ENCODE peak calls at places on chromosome 11, in four cellular contexts. M is kidney, J is choroid plexus epithelial cell, A is psoas muscle. E is an unnamed sample.
A peak's percentile ranks its signal among the peaks of the same experiment; 100 is the strongest.

GRCh38 chr11:122375687-122376399 is 259.8 kb upstream of the BLID start:
- DNase-seq in M (no peak), J (no peak), A (no peak), E (no peak)

GRCh38 chr11:13261600-13262061 is 16.0 kb upstream of the BMAL1 start:
- DNase-seq in M (no peak), J (peak; percentile 81), A (no peak), E (no peak)

GRCh38 chr11:705646-706438 is at the start of gene EPS8L2:
- DNase-seq in M (peak; percentile 90), J (no peak), A (peak; percentile 34), E (peak; percentile 50)

GRCh38 chr11:68373189-68373809 is 60.9 kb downstream of the LRP5 start:
- DNase-seq in M (peak; percentile 83), J (no peak), A (no peak), E (no peak)

GRCh38 chr11:64146036-64146943 is 19.6 kb downstream of the MACROD1 start:
- DNase-seq in M (no peak), J (peak; percentile 53), A (peak; percentile 45), E (peak; percentile 72)

GRCh38 chr11:26777276-26777939 is 55.5 kb upstream of the SLC5A12 start:
- DNase-seq in M (no peak), J (peak; percentile 23), A (no peak), E (no peak)

GRCh38 chr11:124535552-124536232 is 7.8 kb downstream of the OR8B12 start:
- DNase-seq in M (no peak), J (peak; percentile 73), A (peak; percentile 16), E (no peak)

GRCh38 chr11:103749158-103749557 is 287.3 kb upstream of the DDI1 start:
- DNase-seq in M (no peak), J (no peak), A (no peak), E (no peak)

GRCh38 chr11:2899080-2899783 is 13.7 kb upstream of the CDKN1C start:
- DNase-seq in M (no peak), J (no peak), A (no peak), E (no peak)

GRCh38 chr11:84437129-84438123 is 1151.3 kb upstream of the CCDC90B start:
- DNase-seq in M (peak; percentile 73), J (no peak), A (no peak), E (peak; percentile 66)

GRCh38 chr11:103862827-103863213 is 173.6 kb upstream of the DDI1 start:
- DNase-seq in M (no peak), J (no peak), A (no peak), E (peak; percentile 13)

GRCh38 chr11:120840661-120841060 is 183.2 kb upstream of the TBCEL start:
- DNase-seq in M (no peak), J (no peak), A (no peak), E (no peak)

GRCh38 chr11:2382927-2383822 is 6.1 kb downstream of the CD81 start:
- DNase-seq in M (peak; percentile 91), J (peak; percentile 46), A (peak; percentile 81), E (no peak)

GRCh38 chr11:116062526-116063171 is 558.4 kb upstream of the CADM1 start:
- DNase-seq in M (no peak), J (no peak), A (no peak), E (no peak)

GRCh38 chr11:119055901-119056300 is 1.1 kb downstream of the HYOU1 start:
- DNase-seq in M (no peak), J (peak; percentile 50), A (no peak), E (peak; percentile 32)

GRCh38 chr11:88404363-88404762 is 66.8 kb upstream of the CTSC start:
- DNase-seq in M (no peak), J (no peak), A (no peak), E (no peak)

GRCh38 chr11:44398266-44399045 is 88.5 kb upstream of the ALX4 start:
- DNase-seq in M (no peak), J (no peak), A (no peak), E (no peak)

GRCh38 chr11:100923555-100923954 is 206.1 kb downstream of the PGR start:
- DNase-seq in M (no peak), J (peak; percentile 53), A (no peak), E (no peak)

GRCh38 chr11:128752379-128752778 is 58.5 kb downstream of the FLI1 start:
- DNase-seq in M (no peak), J (no peak), A (no peak), E (no peak)

GRCh38 chr11:79209540-79210266 is 231.1 kb downstream of the TENM4 start:
- DNase-seq in M (no peak), J (peak; percentile 7), A (no peak), E (no peak)

GRCh38 chr11:76656087-76656531 is 14.4 kb downstream of the LRRC32 start:
- DNase-seq in M (peak; percentile 68), J (no peak), A (no peak), E (no peak)

GRCh38 chr11:114158886-114159285 is 99.4 kb downstream of the ZBTB16 start:
- DNase-seq in M (peak; percentile 75), J (no peak), A (peak; percentile 65), E (no peak)

GRCh38 chr11:125370561-125371389 is 125.3 kb downstream of the FEZ1 start:
- DNase-seq in M (no peak), J (no peak), A (no peak), E (peak; percentile 76)

GRCh38 chr11:34185926-34186841 is 80.8 kb downstream of the NAT10 start:
- DNase-seq in M (peak; percentile 53), J (no peak), A (no peak), E (peak; percentile 75)

GRCh38 chr11:2825261-2825885 is 60.2 kb downstream of the CDKN1C start:
- DNase-seq in M (peak; percentile 94), J (peak; percentile 79), A (peak; percentile 90), E (no peak)

GRCh38 chr11:104830080-104830479 is 68.2 kb downstream of the CASP12 start:
- DNase-seq in M (no peak), J (peak; percentile 68), A (no peak), E (no peak)

GRCh38 chr11:773425-773824 is 3.9 kb downstream of the GATD1 start:
- DNase-seq in M (no peak), J (no peak), A (no peak), E (peak; percentile 1)

GRCh38 chr11:69588270-69588669 is 52.7 kb upstream of the CCND1 start:
- DNase-seq in M (no peak), J (peak; percentile 73), A (no peak), E (no peak)

GRCh38 chr11:17719940-17720795 is 797 bp downstream of the MYOD1 start:
- DNase-seq in M (no peak), J (peak; percentile 13), A (no peak), E (peak; percentile 89)

GRCh38 chr11:111535281-111535680 is 5.2 kb upstream of the LAYN start:
- DNase-seq in M (no peak), J (no peak), A (no peak), E (no peak)

GRCh38 chr11:111538407-111539114 is 2.0 kb upstream of the LAYN start:
- DNase-seq in M (no peak), J (peak; percentile 53), A (no peak), E (no peak)

GRCh38 chr11:111540114-111540920 is at the start of gene LAYN:
- DNase-seq in M (peak; percentile 88), J (no peak), A (peak; percentile 56), E (peak; percentile 72)

GRCh38 chr11:111539426-111540113 is 950 bp upstream of the LAYN start:
- DNase-seq in M (no peak), J (no peak), A (no peak), E (no peak)

GRCh38 chr11:111537336-111537860 is 3.1 kb upstream of the LAYN start:
- DNase-seq in M (no peak), J (no peak), A (no peak), E (no peak)
- TF ChIP-seq CTCF in M (no peak), J (no peak), A (no peak), E (no peak)

GRCh38 chr11:31050061-31050790 is 319.3 kb downstream of the DCDC1 start:
- DNase-seq in M (no peak), J (no peak), A (no peak), E (no peak)
- TF ChIP-seq CTCF in M (no peak), J (no peak), A (no peak), E (no peak)

DNA sequence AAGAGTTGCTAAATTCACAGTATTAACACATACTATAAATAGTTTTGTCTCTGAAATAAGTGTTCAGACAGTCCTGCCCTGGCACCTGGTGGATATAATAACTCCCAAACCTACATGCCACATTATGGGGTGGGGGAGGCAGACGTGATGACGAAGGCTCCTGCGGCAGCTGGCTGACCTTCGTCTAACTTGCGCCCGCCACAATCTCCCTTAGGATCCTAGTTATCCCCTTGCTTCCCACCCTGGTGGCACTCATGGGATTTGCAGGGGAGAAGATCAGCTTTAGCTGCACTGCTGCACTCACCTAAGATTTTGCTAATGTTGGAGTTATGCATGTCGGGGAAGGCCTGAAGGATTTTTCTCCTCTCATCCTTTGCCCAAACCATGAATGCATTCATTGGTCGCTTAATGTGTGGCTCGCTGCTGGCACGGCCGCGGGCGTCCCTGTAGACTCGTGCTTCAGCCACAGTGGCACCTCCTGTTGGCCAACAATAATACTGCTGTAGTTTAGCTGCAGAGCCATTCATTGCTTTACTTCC is 367.6 kb downstream of the SOX6 start:
- DNase-seq in M (no peak), J (peak; percentile 40), A (no peak), E (peak; percentile 74)
- TF ChIP-seq CTCF in M (no peak), J (peak; percentile 39), A (peak; percentile 36), E (peak; percentile 72)

DNA sequence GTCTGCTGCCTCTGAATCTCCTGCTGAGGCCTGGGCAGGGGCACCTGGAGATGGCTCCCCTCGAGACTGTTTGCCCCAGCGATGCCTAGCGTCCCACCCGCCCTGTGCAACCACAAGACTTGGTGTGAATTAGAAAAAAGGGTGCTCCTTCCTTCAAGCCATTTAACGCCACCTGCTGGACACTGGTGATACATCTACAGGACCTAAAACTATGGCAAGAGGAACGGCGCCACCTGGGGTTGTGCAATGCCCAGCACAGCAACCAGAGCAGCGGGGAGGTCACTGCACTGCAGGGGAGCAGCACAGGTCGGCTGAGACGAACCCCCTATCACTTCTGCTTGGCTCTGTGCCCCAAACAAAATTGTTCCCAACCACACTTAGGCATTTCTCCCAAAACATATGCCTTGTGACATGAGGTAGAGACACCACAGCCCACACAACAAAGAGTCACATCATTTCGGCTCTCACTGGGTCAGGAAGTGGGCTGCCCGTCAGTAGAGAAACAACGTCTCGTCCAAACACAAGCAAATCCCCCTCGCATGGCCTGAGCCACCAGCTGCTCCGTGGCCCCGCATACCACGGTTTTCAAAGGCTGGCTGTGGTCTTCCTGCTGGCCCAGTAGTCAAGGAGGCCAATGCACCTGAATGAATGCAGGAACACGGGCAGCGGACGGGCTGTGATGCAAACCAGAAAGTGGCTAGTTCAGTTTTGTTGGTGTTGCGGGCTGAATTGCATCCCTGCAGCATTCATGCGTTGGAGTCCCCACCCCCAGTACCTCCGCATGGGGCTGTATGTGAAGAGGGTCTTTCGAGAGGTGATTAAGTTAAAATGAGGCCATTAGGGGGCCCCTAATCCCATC is 171.9 kb downstream of the SHANK2 start:
- DNase-seq in M (no peak), J (peak; percentile 73), A (no peak), E (peak; percentile 92)
- TF ChIP-seq CTCF in M (peak; percentile 75), J (peak; percentile 68), A (peak; percentile 39), E (peak; percentile 93)